ENCODE peak calls at places on chromosomes 4 and X, in eight cellular contexts. Y is retina, T is sigmoid colon, X is GM12865, E is HT1080, W is foreskin fibroblast, D is T-helper 2 cell, R is aorta. O is an unnamed sample.

GRCh38 chrX:46796574-46797191 is 37.8 kb upstream of the SLC9A7 start:
- DNase-seq in Y (peak; percentile 53), T (peak; percentile 76), X (peak; percentile 78), E (peak; percentile 72), W (peak; percentile 83), D (peak; percentile 60), R (peak; percentile 82), O (no peak)

GRCh38 chr4:165720411-165721082 is 152.5 kb upstream of the TLL1 start:
- DNase-seq in Y (no peak), T (no peak), X (no peak), E (no peak), W (no peak), D (no peak), R (no peak), O (no peak)

GRCh38 chrX:8668797-8669196 is 63.1 kb downstream of the ANOS1 start:
- DNase-seq in Y (no peak), T (no peak), X (no peak), E (peak; percentile 0), W (no peak), D (no peak), R (no peak), O (no peak)

GRCh38 chr4:89737888-89738287 is 99.1 kb downstream of the SNCA start:
- DNase-seq in Y (no peak), T (no peak), X (no peak), E (peak; percentile 31), W (peak; percentile 63), D (no peak), R (no peak), O (no peak)

GRCh38 chrX:120287513-120288112 is 23.6 kb downstream of the TMEM255A start:
- DNase-seq in Y (no peak), T (no peak), X (peak; percentile 48), E (no peak), W (no peak), D (no peak), R (no peak), O (no peak)

GRCh38 chrX:45783002-45783401 is 582.3 kb upstream of the DIPK2B start:
- DNase-seq in Y (no peak), T (no peak), X (no peak), E (no peak), W (no peak), D (no peak), R (no peak), O (no peak)

GRCh38 chr4:2827071-2827873 is 16.4 kb upstream of the ADD1 start:
- DNase-seq in Y (no peak), T (peak; percentile 58), X (no peak), E (no peak), W (no peak), D (no peak), R (peak; percentile 35), O (no peak)

GRCh38 chr4:30950737-30951136 is 230.6 kb downstream of the PCDH7 start:
- DNase-seq in Y (no peak), T (no peak), X (no peak), E (peak; percentile 15), W (peak; percentile 45), D (no peak), R (no peak), O (no peak)

GRCh38 chr4:183830438-183830985 is 74.6 kb upstream of the STOX2 start:
- DNase-seq in Y (no peak), T (no peak), X (no peak), E (peak; percentile 22), W (no peak), D (no peak), R (no peak), O (no peak)

GRCh38 chr4:155906554-155907247 is 3.2 kb downstream of the TDO2 start:
- DNase-seq in Y (no peak), T (no peak), X (no peak), E (peak; percentile 81), W (peak; percentile 97), D (no peak), R (peak; percentile 46), O (peak; percentile 96)

GRCh38 chr4:20044502-20044911 is 207.2 kb upstream of the SLIT2 start:
- DNase-seq in Y (no peak), T (no peak), X (no peak), E (no peak), W (peak; percentile 56), D (no peak), R (no peak), O (no peak)

GRCh38 chrX:152245231-152245630 is 106.9 kb upstream of the MAGEA10 start:
- DNase-seq in Y (no peak), T (no peak), X (no peak), E (peak; percentile 55), W (no peak), D (no peak), R (no peak), O (no peak)

GRCh38 chr4:2178986-2179385 is 62.9 kb downstream of the HAUS3 start:
- DNase-seq in Y (no peak), T (no peak), X (no peak), E (no peak), W (no peak), D (no peak), R (no peak), O (no peak)

O was measured in smooth muscle cell of the brain vasculature.